ENCODE peak calls at places on chromosomes 4 and X, in eight cellular contexts. L is glutamatergic neuron; E is iPS-NIHi11; S is fibroblast of the conjunctiva; H is sigmoid colon; A is activated CD4-positive, alpha-beta T cell treated with anti-CD3 and anti-CD28 coated beads for 36 hours; Y is T1000; I is AG20443. M is an unnamed sample.

GRCh38 chr4:84497835-84498202 is 1.3 kb downstream of the NKX6-1 start:
- DNase-seq in S (no peak), E (no peak), I (no peak), L (peak; percentile 40), A (no peak), H (no peak), Y (no peak), M (no peak)

GRCh38 chr4:136103616-136104015 is 1428.7 kb downstream of the PCDH18 start:
- DNase-seq in L (no peak), I (no peak), E (no peak), S (no peak), A (no peak), H (no peak), Y (no peak), M (no peak)

GRCh38 chrX:45164021-45164621 is 36.6 kb downstream of the DIPK2B start:
- DNase-seq in E (no peak), H (no peak), S (no peak), Y (no peak), I (no peak), A (no peak), L (no peak), M (no peak)

GRCh38 chrX:103818844-103819243 is 13.2 kb downstream of the RAB9B start:
- DNase-seq in H (no peak), A (no peak), S (peak; percentile 33), L (no peak), E (no peak), Y (no peak), I (peak; percentile 17), M (no peak)

GRCh38 chr4:74094227-74094626 is 4.8 kb downstream of the CXCL2 start:
- DNase-seq in S (no peak), H (no peak), Y (no peak), L (no peak), A (no peak), E (no peak), I (no peak), M (no peak)

GRCh38 chr4:73822812-73823480 is 13.5 kb upstream of the CXCL6 start:
- DNase-seq in E (no peak), H (no peak), I (no peak), S (no peak), Y (no peak), A (no peak), L (no peak), M (no peak)

GRCh38 chr4:168475745-168476144 is 4.5 kb downstream of the DDX60L start:
- DNase-seq in Y (no peak), E (peak; percentile 22), S (no peak), A (peak; percentile 72), H (no peak), L (peak; percentile 40), I (no peak), M (no peak)

GRCh38 chrX:2928127-2928582 is 984 bp downstream of the ARSD start:
- DNase-seq in Y (peak; percentile 28), L (peak; percentile 65), S (peak; percentile 66), E (peak; percentile 51), H (peak; percentile 74), A (no peak), I (peak; percentile 40), M (no peak)

GRCh38 chr4:42345962-42346544 is 51.2 kb upstream of the SHISA3 start:
- DNase-seq in Y (no peak), S (no peak), L (no peak), H (no peak), I (no peak), A (no peak), E (no peak), M (no peak)